ENCODE peak calls at places on chromosomes 13 and 19, in five cellular contexts. L is astrocyte, D is HFF-Myc, K is gastrocnemius medialis, Q is upper lobe of right lung. N is an unnamed sample.

GRCh38 chr19:33905473-33905936 is 108.8 kb downstream of the KCTD15 start:
- DNase-seq in Q (peak), L (no peak), K (no peak), D (no peak), N (no peak)

GRCh38 chr19:39007096-39007495 is 25.3 kb downstream of the FBXO27 start:
- DNase-seq in D (no peak), K (no peak), L (no peak), Q (no peak), N (no peak)

GRCh38 chr19:3123088-3123721 is 12.6 kb upstream of the GNA15 start:
- DNase-seq in D (no peak), L (no peak), Q (peak), K (no peak), N (no peak)

GRCh38 chr19:46639356-46640061 is 3.5 kb upstream of the GNG8 start:
- DNase-seq in D (peak), Q (peak), L (peak), K (no peak), N (no peak)

GRCh38 chr19:5264453-5264852 is 76.2 kb downstream of the PTPRS start:
- DNase-seq in D (no peak), K (no peak), Q (no peak), L (no peak), N (no peak)

GRCh38 chr13:36082806-36083205 is 48.4 kb downstream of the DCLK1 start:
- DNase-seq in D (no peak), K (no peak), Q (no peak), L (no peak), N (no peak)

GRCh38 chr19:38152461-38153379 is 71.3 kb downstream of the DPF1 start:
- DNase-seq in K (no peak), D (no peak), L (peak), Q (no peak), N (no peak)

GRCh38 chr13:50015263-50015662 is at the start of gene KCNRG:
- DNase-seq in K (no peak), L (peak), D (no peak), Q (no peak), N (no peak)

GRCh38 chr13:33590936-33591335 is 227.0 kb upstream of the RFC3 start:
- DNase-seq in Q (no peak), K (no peak), L (no peak), D (no peak), N (no peak)

GRCh38 chr19:2223959-2224358 is 12.2 kb downstream of the PLEKHJ1 start:
- DNase-seq in Q (no peak), K (no peak), L (no peak), D (no peak), N (no peak)

GRCh38 chr13:77698211-77699058 is 948 bp downstream of the SLAIN1 start:
- DNase-seq in L (no peak), K (no peak), D (no peak), Q (peak), N (peak)